ENCODE peak calls at places on chromosome 1, in six cellular contexts. Z is fibroblast of lung, B is foreskin keratinocyte, A is SJSA1, L is BE2C, M is PC-3. D is an unnamed sample. For H3K4me1 and H3K27me3, the result is how much of the 10 kb centered on the place peaks cover.

GRCh38 chr1:36155560-36156328 is at the start of gene MAP7D1:
- DNase-seq in Z (peak), B (no peak), A (peak), L (peak), M (peak), D (peak)

GRCh38 chr1:19744886-19745285 is 54.8 kb downstream of the TMCO4 start:
- DNase-seq in Z (no peak), B (no peak), A (no peak), L (no peak), M (no peak), D (no peak)

GRCh38 chr1:51157411-51157810 is 55.4 kb downstream of the C1orf185 start:
- DNase-seq in Z (no peak), B (no peak), A (no peak), L (no peak), M (no peak), D (no peak)

GRCh38 chr1:3173113-3173745 is 104.2 kb downstream of the PRDM16 start:
- DNase-seq in Z (no peak), B (no peak), A (no peak), L (no peak), M (no peak), D (no peak)

GRCh38 chr1:36248250-36248894 is 24.1 kb downstream of the THRAP3 start:
- DNase-seq in Z (peak), B (peak), A (peak), L (no peak), M (peak), D (peak)

GRCh38 chr1:197336571-197336970 is 68.5 kb downstream of the CRB1 start:
- DNase-seq in Z (no peak), B (no peak), A (peak), L (no peak), M (no peak), D (no peak)

GRCh38 chr1:225508538-225509375 is 80.9 kb upstream of the LBR start:
- DNase-seq in Z (peak), B (peak), A (peak), L (no peak), M (peak), D (peak)

GRCh38 chr1:23196627-23197328 is 20.5 kb downstream of the HTR1D start:
- DNase-seq in Z (peak), B (peak), A (peak), L (no peak), M (peak), D (no peak)

GRCh38 chr1:218395916-218396315 is 50.8 kb downstream of the TGFB2 start:
- DNase-seq in Z (peak), B (no peak), A (no peak), L (no peak), M (no peak), D (no peak)

GRCh38 chr1:151144474-151145157 is 1.8 kb downstream of the SEMA6C start:
- DNase-seq in Z (peak), B (no peak), A (no peak), L (no peak), M (no peak), D (no peak)

GRCh38 chr1:15803380-15803779 is 4.1 kb downstream of the UQCRHL start:
- DNase-seq in Z (no peak), B (no peak), A (no peak), L (peak), M (peak), D (peak)

GRCh38 chr1:44675186-44675585 is 672 bp downstream of the ARMH1 start:
- DNase-seq in Z (no peak), B (no peak), A (no peak), L (no peak), M (no peak), D (no peak)

GRCh38 chr1:236175642-236176336 is 33.5 kb downstream of the GPR137B start:
- DNase-seq in Z (no peak), B (no peak), A (no peak), L (no peak), M (no peak), D (no peak)

GRCh38 chr1:228799929-228800328 is 64.7 kb downstream of the RHOU start:
- DNase-seq in Z (no peak), B (no peak), A (no peak), L (no peak), M (no peak), D (no peak)

GRCh38 chr1:228801068-228801467 is 65.8 kb downstream of the RHOU start:
- DNase-seq in Z (no peak), B (no peak), A (no peak), L (no peak), M (no peak), D (no peak)

GRCh38 chr1:228798047-228798446 is 62.8 kb downstream of the RHOU start:
- DNase-seq in Z (no peak), B (no peak), A (no peak), L (no peak), M (no peak), D (no peak)

GRCh38 chr1:228795578-228795977 is 60.3 kb downstream of the RHOU start:
- DNase-seq in Z (no peak), B (no peak), A (no peak), L (no peak), M (no peak), D (no peak)

DNA sequence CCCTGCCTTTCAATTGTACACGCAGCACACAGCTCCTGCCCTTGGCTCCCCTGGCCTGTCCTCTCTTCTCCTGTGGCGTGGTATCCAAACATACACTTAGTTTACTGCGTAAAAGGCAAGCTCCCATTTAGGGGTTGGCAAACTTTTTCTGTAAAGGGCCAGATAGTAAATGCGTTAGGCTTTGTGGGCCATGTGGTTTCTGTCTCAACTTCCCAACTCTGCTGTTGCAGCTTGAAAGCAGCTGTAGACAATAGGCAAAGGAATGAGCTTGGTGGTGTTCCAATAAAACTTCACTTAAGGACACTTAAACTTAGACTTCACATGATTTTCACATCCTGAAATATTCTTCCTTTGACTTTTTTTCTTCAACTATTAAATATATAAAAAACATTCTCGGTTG is 63.3 kb downstream of the RHOU start:
- DNase-seq in Z (no peak), B (no peak), A (no peak), L (no peak), M (no peak), D (no peak)
- H3K4me1 ChIP-seq in Z (under half), B (under half), A (under half), L (under half), M (under half), D (under half)

DNA sequence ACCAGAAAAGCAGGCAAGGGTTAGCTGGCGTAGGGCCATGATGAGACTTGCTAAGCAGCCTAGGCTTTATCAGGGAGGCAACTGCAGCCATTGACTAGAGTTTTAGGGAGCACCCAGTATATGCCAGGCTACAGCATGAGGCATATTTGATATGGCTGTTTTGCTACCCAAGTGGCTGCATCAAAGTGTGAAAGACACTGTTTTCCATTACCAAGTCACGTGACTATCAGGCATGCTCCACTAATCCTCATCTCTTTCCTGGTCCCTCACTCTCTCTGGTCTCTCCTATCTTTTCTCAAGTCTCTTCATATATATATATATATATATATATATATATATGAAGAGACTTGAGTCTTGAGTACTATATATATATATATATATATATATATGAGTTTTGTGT is 206.7 kb upstream of the POU3F1 start:
- DNase-seq in Z (no peak), B (no peak), A (no peak), L (no peak), M (no peak), D (no peak)
- H3K27me3 ChIP-seq in Z (under half), B (under half), A (under half), L (under half), M (under half), D (under half)

GRCh38 chr1:164641353-164641730 is 82.4 kb downstream of the PBX1 start:
- DNase-seq in Z (no peak), B (no peak), A (no peak), L (no peak), M (no peak), D (no peak)
- H3K4me1 ChIP-seq in Z (under half), B (under half), A (under half), L (under half), M (under half), D (under half)

GRCh38 chr1:94259635-94260289 is 22.4 kb upstream of the ARHGAP29 start:
- DNase-seq in Z (peak), B (no peak), A (no peak), L (no peak), M (peak), D (no peak)
- H3K27me3 ChIP-seq in Z (under half), B (under half), A (under half), L (under half), M (under half), D (under half)

GRCh38 chr1:206716519-206717236 is 32.0 kb downstream of the MAPKAPK2 start:
- DNase-seq in Z (no peak), B (no peak), A (no peak), L (no peak), M (peak), D (no peak)
- H3K4me1 ChIP-seq in Z (under half), B (under half), A (under half), L (under half), M (half or more), D (under half)

GRCh38 chr1:205183676-205184335 is 27.7 kb downstream of the DSTYK start:
- DNase-seq in Z (peak), B (no peak), A (peak), L (no peak), M (no peak), D (no peak)

GRCh38 chr1:205182930-205183329 is 28.6 kb downstream of the DSTYK start:
- DNase-seq in Z (no peak), B (no peak), A (no peak), L (no peak), M (no peak), D (no peak)

DNA sequence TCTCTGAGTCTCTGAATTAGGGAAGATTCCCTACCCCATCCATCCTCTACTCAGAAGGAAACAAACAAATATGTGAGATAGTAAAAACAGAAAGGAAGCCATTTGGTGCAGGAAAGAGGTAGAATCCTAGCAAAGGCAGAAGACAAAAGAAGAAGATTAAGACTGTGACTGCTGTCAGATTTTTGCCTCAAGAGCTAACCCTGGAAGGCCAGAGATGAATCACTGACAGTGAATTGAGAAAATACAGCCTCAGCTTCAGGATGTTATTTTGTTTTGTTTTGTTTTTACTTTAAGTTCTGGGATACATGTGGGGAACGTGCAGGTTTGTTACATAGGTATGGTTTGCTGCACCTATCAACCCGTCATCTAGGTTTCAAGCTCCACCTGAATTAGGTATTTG is 31.7 kb downstream of the DSTYK start:
- DNase-seq in Z (no peak), B (no peak), A (peak), L (no peak), M (no peak), D (no peak)
- H3K27me3 ChIP-seq in Z (under half), B (under half), A (under half), L (under half), M (under half), D (under half)

DNA sequence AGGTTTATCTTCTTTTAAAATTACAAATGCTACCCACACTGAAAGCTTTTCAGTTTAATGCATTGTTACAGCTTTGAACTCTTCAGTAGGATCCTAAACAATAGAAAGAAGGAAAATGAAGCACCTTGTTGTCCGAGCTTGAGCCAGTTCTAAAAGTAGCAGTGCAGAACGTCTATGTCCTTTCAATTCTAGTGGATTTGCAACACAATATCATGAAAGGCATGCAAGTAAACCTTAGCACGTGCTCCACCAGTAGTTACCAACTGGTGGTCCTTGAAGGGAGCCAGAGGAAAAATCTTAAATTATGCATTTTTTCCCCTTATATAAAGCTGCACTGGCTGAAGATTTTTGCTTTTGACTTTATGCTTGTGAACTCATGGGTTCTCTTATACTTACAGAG is 208.2 kb downstream of the NFIA start:
- DNase-seq in Z (no peak), B (no peak), A (no peak), L (no peak), M (no peak), D (no peak)
- H3K4me1 ChIP-seq in Z (under half), B (under half), A (under half), L (under half), M (half or more), D (under half)

GRCh38 chr1:6260961-6261614 is at the start of gene GPR153:
- DNase-seq in Z (peak), B (no peak), A (no peak), L (no peak), M (peak), D (peak)

GRCh38 chr1:6258675-6259074 is 2.2 kb downstream of the GPR153 start:
- DNase-seq in Z (no peak), B (peak), A (no peak), L (no peak), M (no peak), D (peak)

GRCh38 chr1:6259491-6260362 is 1.2 kb downstream of the GPR153 start:
- DNase-seq in Z (peak), B (peak), A (peak), L (peak), M (peak), D (peak)

GRCh38 chr1:6261615-6261995 is 707 bp upstream of the GPR153 start:
- DNase-seq in Z (no peak), B (no peak), A (no peak), L (no peak), M (no peak), D (peak)

GRCh38 chr1:6260433-6260934 is 414 bp downstream of the GPR153 start:
- DNase-seq in Z (no peak), B (no peak), A (no peak), L (no peak), M (no peak), D (no peak)
- H3K27me3 ChIP-seq in Z (under half), B (under half), A (under half), L (under half), M (under half), D (under half)

DNA sequence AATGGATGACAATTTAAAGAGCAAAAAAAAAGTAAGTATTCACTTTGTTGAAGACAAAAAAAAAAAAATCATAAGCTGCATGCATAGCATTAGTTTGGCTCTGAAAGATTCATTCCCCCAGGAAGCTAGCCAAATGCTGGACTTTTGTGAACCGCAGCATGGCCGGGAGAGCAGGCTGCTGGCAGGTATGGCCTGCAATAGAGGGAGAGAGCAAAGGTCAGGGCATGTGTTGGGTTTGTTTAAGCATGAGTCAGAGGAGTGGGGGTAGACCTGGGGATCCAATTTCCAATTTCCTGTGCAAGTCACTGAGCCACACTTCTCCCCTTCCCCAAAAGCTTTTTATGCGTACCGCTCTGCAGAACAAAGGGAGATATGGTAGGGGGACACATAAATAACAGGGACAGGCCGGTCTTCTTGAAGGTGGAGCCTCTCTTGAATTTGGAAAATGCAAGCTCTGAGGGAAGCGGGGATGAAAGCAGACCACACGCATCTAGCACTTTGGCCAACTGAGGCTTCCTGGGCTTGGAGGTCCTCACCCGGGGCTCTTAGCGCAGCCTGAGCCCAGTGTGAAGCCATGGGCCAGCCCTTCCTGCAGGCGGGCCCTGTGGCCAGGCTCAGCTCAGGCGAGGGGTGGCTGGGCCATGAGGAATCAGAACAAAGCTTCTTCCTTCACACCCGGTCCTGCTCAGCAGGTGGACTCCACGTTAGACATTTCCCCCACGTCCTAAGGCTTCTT is 171.1 kb downstream of the TOMM20 start:
- DNase-seq in Z (peak), B (no peak), A (no peak), L (no peak), M (peak), D (peak)
- H3K4me1 ChIP-seq in Z (under half), B (under half), A (under half), L (under half), M (half or more), D (under half)